ENCODE peak calls at places on chromosomes 2 and 18, in seven cellular contexts. One of them, this sample, is unnamed.
A peak's percentile ranks its signal among the peaks of the same experiment; 100 is the strongest.

GRCh38 chr2:59025157-59025757 is 784.1 kb upstream of the FANCL start:
- DNase-seq in ovary: no peak
- DNase-seq in right lobe of liver: no peak
- DNase-seq in left lung: peak; percentile 37
- DNase-seq in uterus: no peak
- DNase-seq in endodermal cell: peak; percentile 88
- DNase-seq in psoas muscle: no peak
- DNase-seq in this sample: peak; percentile 23

GRCh38 chr18:78100189-78100588 is 850.5 kb downstream of the GALR1 start:
- DNase-seq in ovary: no peak
- DNase-seq in right lobe of liver: no peak
- DNase-seq in left lung: no peak
- DNase-seq in uterus: no peak
- DNase-seq in endodermal cell: no peak
- DNase-seq in psoas muscle: no peak
- DNase-seq in this sample: no peak

GRCh38 chr2:75994759-75995158 is 284.0 kb upstream of the GCFC2 start:
- DNase-seq in ovary: no peak
- DNase-seq in right lobe of liver: no peak
- DNase-seq in left lung: no peak
- DNase-seq in uterus: no peak
- DNase-seq in endodermal cell: peak; percentile 74
- DNase-seq in psoas muscle: no peak
- DNase-seq in this sample: no peak

GRCh38 chr2:27186613-27187345 is 25.1 kb upstream of the ATRAID start:
- DNase-seq in ovary: no peak
- DNase-seq in right lobe of liver: peak; percentile 35
- DNase-seq in left lung: no peak
- DNase-seq in uterus: no peak
- DNase-seq in endodermal cell: no peak
- DNase-seq in psoas muscle: no peak
- DNase-seq in this sample: no peak

GRCh38 chr2:192195548-192196418 is 1.1 kb upstream of the TMEFF2 start:
- DNase-seq in ovary: no peak
- DNase-seq in right lobe of liver: peak; percentile 35
- DNase-seq in left lung: peak; percentile 29
- DNase-seq in uterus: peak; percentile 11
- DNase-seq in endodermal cell: peak; percentile 87
- DNase-seq in psoas muscle: peak; percentile 44
- DNase-seq in this sample: peak; percentile 10

GRCh38 chr2:44297431-44297830 is 22.2 kb downstream of the SLC3A1 start:
- DNase-seq in ovary: no peak
- DNase-seq in right lobe of liver: no peak
- DNase-seq in left lung: no peak
- DNase-seq in uterus: no peak
- DNase-seq in endodermal cell: no peak
- DNase-seq in psoas muscle: no peak
- DNase-seq in this sample: no peak

GRCh38 chr2:41722668-41723369 is 325.0 kb upstream of the PKDCC start:
- DNase-seq in ovary: peak; percentile 48
- DNase-seq in right lobe of liver: peak; percentile 56
- DNase-seq in left lung: no peak
- DNase-seq in uterus: no peak
- DNase-seq in endodermal cell: no peak
- DNase-seq in psoas muscle: no peak
- DNase-seq in this sample: peak; percentile 21

GRCh38 chr2:56170536-56170935 is 13.3 kb upstream of the CCDC85A start:
- DNase-seq in ovary: no peak
- DNase-seq in right lobe of liver: no peak
- DNase-seq in left lung: no peak
- DNase-seq in uterus: no peak
- DNase-seq in endodermal cell: no peak
- DNase-seq in psoas muscle: no peak
- DNase-seq in this sample: no peak

GRCh38 chr18:58046794-58047555 is 2.9 kb downstream of the NEDD4L start:
- DNase-seq in ovary: no peak
- DNase-seq in right lobe of liver: no peak
- DNase-seq in left lung: no peak
- DNase-seq in uterus: no peak
- DNase-seq in endodermal cell: no peak
- DNase-seq in psoas muscle: no peak
- DNase-seq in this sample: no peak
- H3K4me3 ChIP-seq in ovary: no peak overlapping the region
- H3K4me3 ChIP-seq in right lobe of liver: peak overlapping the region; percentile 86
- H3K4me3 ChIP-seq in left lung: no peak overlapping the region
- H3K4me3 ChIP-seq in uterus: no peak overlapping the region
- H3K4me3 ChIP-seq in endodermal cell: peak overlapping the region; percentile 90
- H3K4me3 ChIP-seq in psoas muscle: no peak overlapping the region
- H3K4me3 ChIP-seq in this sample: no peak overlapping the region

GRCh38 chr18:62418258-62418657 is 93.1 kb downstream of the TNFRSF11A start:
- DNase-seq in ovary: no peak
- DNase-seq in right lobe of liver: no peak
- DNase-seq in left lung: no peak
- DNase-seq in uterus: no peak
- DNase-seq in endodermal cell: no peak
- DNase-seq in psoas muscle: no peak
- DNase-seq in this sample: no peak

GRCh38 chr18:62420151-62420512 is 95.0 kb downstream of the TNFRSF11A start:
- DNase-seq in ovary: no peak
- DNase-seq in right lobe of liver: peak; percentile 55
- DNase-seq in left lung: no peak
- DNase-seq in uterus: no peak
- DNase-seq in endodermal cell: no peak
- DNase-seq in psoas muscle: no peak
- DNase-seq in this sample: no peak

GRCh38 chr18:62426191-62426488 is 96.7 kb upstream of the ZCCHC2 start:
- DNase-seq in ovary: no peak
- DNase-seq in right lobe of liver: no peak
- DNase-seq in left lung: no peak
- DNase-seq in uterus: no peak
- DNase-seq in endodermal cell: no peak
- DNase-seq in psoas muscle: no peak
- DNase-seq in this sample: no peak

GRCh38 chr18:62425465-62426190 is 97.2 kb upstream of the ZCCHC2 start:
- DNase-seq in ovary: peak; percentile 75
- DNase-seq in right lobe of liver: peak; percentile 87
- DNase-seq in left lung: peak; percentile 71
- DNase-seq in uterus: peak; percentile 93
- DNase-seq in endodermal cell: peak; percentile 90
- DNase-seq in psoas muscle: peak; percentile 82
- DNase-seq in this sample: peak; percentile 44

DNA sequence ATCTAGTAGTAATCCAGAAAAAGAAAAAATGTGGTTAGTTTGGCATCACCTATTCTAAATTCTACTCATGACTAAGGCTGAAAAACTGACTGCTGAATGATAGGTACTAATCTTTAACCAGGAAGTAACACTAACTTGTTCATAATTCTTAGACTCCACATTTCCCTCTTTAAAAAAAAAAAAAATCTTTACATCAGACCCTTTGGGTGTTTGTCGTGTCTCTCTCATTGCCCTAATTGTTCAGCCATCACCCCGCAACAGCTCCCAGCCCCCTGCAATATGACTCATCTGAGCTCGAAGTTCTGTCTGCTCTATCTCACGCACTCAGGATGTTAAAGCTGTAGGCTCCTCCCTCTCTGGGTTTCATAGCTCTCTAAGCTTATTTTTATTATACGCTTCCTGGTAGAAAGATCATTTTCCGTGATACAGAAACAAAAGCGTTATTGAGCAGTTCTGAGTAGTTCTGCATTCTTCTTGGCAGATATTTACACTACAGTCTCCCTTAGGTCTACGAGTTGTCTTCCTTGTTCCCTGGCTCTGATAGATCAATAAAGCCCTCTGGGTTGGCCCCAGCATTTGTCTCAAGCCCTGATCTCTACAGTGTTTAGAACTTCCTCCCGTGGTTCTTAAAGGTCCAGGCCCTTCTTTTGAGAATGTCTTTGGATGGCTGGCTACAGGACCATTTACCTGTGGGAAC is 95.6 kb downstream of the TNFRSF11A start:
- DNase-seq in ovary: no peak
- DNase-seq in right lobe of liver: no peak
- DNase-seq in left lung: no peak
- DNase-seq in uterus: peak; percentile 36
- DNase-seq in endodermal cell: no peak
- DNase-seq in psoas muscle: no peak
- DNase-seq in this sample: no peak
- H3K27ac ChIP-seq in ovary: no peak overlapping the region
- H3K27ac ChIP-seq in right lobe of liver: no peak overlapping the region
- H3K27ac ChIP-seq in left lung: peak overlapping the region; percentile 64
- H3K27ac ChIP-seq in uterus: no peak overlapping the region
- H3K27ac ChIP-seq in endodermal cell: no peak overlapping the region
- H3K27ac ChIP-seq in psoas muscle: peak overlapping the region; percentile 62
- H3K27ac ChIP-seq in this sample: peak overlapping the region; percentile 67

DNA sequence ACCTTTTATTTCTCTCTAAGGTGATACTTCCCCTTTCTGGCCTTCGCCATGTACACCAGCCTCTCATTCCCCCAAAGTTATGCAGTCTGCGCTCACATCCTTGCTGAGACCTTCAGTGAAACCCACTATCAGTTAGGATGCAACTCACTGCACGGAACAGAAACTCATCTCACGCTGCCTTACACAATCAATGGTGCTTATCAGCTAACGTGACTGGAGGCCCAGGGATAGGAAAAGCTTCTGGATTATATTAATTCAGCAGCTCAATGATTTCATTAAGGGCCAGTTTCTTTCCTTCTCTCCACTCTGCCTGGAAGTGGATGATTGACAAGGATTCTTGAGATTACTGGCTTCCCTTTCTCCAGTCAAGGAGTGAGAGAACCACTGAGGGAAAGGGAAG is 44.8 kb downstream of the CDH2 start:
- DNase-seq in ovary: no peak
- DNase-seq in right lobe of liver: no peak
- DNase-seq in left lung: no peak
- DNase-seq in uterus: no peak
- DNase-seq in endodermal cell: no peak
- DNase-seq in psoas muscle: no peak
- DNase-seq in this sample: no peak
- H3K4me1 ChIP-seq in ovary: no peaks in the 10 kb centered on the region
- H3K4me1 ChIP-seq in right lobe of liver: no peaks in the 10 kb centered on the region
- H3K4me1 ChIP-seq in left lung: no peaks in the 10 kb centered on the region
- H3K4me1 ChIP-seq in uterus: no peaks in the 10 kb centered on the region
- H3K4me1 ChIP-seq in endodermal cell: peaks cover 51% of the 10 kb centered on the region
- H3K4me1 ChIP-seq in psoas muscle: no peaks in the 10 kb centered on the region
- H3K4me1 ChIP-seq in this sample: peaks cover 64% of the 10 kb centered on the region

GRCh38 chr18:6732952-6733351 is 3.4 kb downstream of the ARHGAP28 start:
- DNase-seq in ovary: no peak
- DNase-seq in right lobe of liver: no peak
- DNase-seq in left lung: no peak
- DNase-seq in uterus: no peak
- DNase-seq in endodermal cell: no peak
- DNase-seq in psoas muscle: no peak
- DNase-seq in this sample: no peak

GRCh38 chr18:6729247-6730091 is at the start of gene ARHGAP28:
- DNase-seq in ovary: peak; percentile 89
- DNase-seq in right lobe of liver: peak; percentile 67
- DNase-seq in left lung: peak; percentile 82
- DNase-seq in uterus: peak; percentile 83
- DNase-seq in endodermal cell: peak; percentile 96
- DNase-seq in psoas muscle: peak; percentile 93
- DNase-seq in this sample: peak; percentile 87

GRCh38 chr18:6728318-6728717 is 1.2 kb upstream of the ARHGAP28 start:
- DNase-seq in ovary: no peak
- DNase-seq in right lobe of liver: no peak
- DNase-seq in left lung: no peak
- DNase-seq in uterus: no peak
- DNase-seq in endodermal cell: no peak
- DNase-seq in psoas muscle: no peak
- DNase-seq in this sample: no peak

GRCh38 chr18:6728809-6729246 is 688 bp upstream of the ARHGAP28 start:
- DNase-seq in ovary: no peak
- DNase-seq in right lobe of liver: no peak
- DNase-seq in left lung: no peak
- DNase-seq in uterus: no peak
- DNase-seq in endodermal cell: no peak
- DNase-seq in psoas muscle: no peak
- DNase-seq in this sample: no peak

DNA sequence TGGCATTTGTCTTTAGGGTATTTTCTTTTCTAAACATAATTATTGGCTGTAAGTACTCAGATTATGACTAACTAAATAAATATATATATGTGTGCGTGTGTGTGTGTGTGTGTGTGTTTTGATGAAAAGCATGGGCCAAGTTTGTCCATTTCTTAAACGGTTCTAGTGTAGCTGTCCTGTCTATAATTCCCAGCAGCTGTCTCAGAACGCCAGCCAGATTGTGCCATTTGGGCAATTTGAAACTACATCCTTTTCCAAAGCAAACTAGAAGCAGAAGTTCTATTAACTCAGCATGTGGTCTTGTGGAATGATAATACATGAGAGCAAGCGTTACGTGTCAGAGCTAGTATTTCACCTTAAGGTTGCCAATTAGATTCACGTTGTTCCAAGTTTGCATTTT is 1.7 kb downstream of the ARHGAP28 start:
- DNase-seq in ovary: peak; percentile 25
- DNase-seq in right lobe of liver: no peak
- DNase-seq in left lung: no peak
- DNase-seq in uterus: no peak
- DNase-seq in endodermal cell: no peak
- DNase-seq in psoas muscle: no peak
- DNase-seq in this sample: no peak
- H3K4me3 ChIP-seq in ovary: no peak overlapping the region
- H3K4me3 ChIP-seq in right lobe of liver: no peak overlapping the region
- H3K4me3 ChIP-seq in left lung: no peak overlapping the region
- H3K4me3 ChIP-seq in uterus: no peak overlapping the region
- H3K4me3 ChIP-seq in endodermal cell: peak overlapping the region; percentile 92
- H3K4me3 ChIP-seq in psoas muscle: peak overlapping the region; percentile 81
- H3K4me3 ChIP-seq in this sample: no peak overlapping the region

GRCh38 chr2:106801256-106801655 is 84.7 kb downstream of the ST6GAL2 start:
- DNase-seq in ovary: no peak
- DNase-seq in right lobe of liver: no peak
- DNase-seq in left lung: no peak
- DNase-seq in uterus: no peak
- DNase-seq in endodermal cell: peak; percentile 77
- DNase-seq in psoas muscle: no peak
- DNase-seq in this sample: no peak

GRCh38 chr2:106800180-106800579 is 85.8 kb downstream of the ST6GAL2 start:
- DNase-seq in ovary: no peak
- DNase-seq in right lobe of liver: no peak
- DNase-seq in left lung: no peak
- DNase-seq in uterus: no peak
- DNase-seq in endodermal cell: no peak
- DNase-seq in psoas muscle: no peak
- DNase-seq in this sample: no peak

GRCh38 chr2:106805716-106806115 is 80.3 kb downstream of the ST6GAL2 start:
- DNase-seq in ovary: no peak
- DNase-seq in right lobe of liver: no peak
- DNase-seq in left lung: no peak
- DNase-seq in uterus: no peak
- DNase-seq in endodermal cell: no peak
- DNase-seq in psoas muscle: no peak
- DNase-seq in this sample: no peak
- H3K27ac ChIP-seq in ovary: no peak overlapping the region
- H3K27ac ChIP-seq in right lobe of liver: no peak overlapping the region
- H3K27ac ChIP-seq in left lung: no peak overlapping the region
- H3K27ac ChIP-seq in uterus: no peak overlapping the region
- H3K27ac ChIP-seq in endodermal cell: no peak overlapping the region
- H3K27ac ChIP-seq in psoas muscle: no peak overlapping the region
- H3K27ac ChIP-seq in this sample: no peak overlapping the region

GRCh38 chr2:188330316-188331053 is 38.8 kb downstream of the GULP1 start:
- DNase-seq in ovary: no peak
- DNase-seq in right lobe of liver: no peak
- DNase-seq in left lung: no peak
- DNase-seq in uterus: no peak
- DNase-seq in endodermal cell: no peak
- DNase-seq in psoas muscle: no peak
- DNase-seq in this sample: no peak
- H3K4me1 ChIP-seq in ovary: no peaks in the 10 kb centered on the region
- H3K4me1 ChIP-seq in right lobe of liver: no peaks in the 10 kb centered on the region
- H3K4me1 ChIP-seq in left lung: no peaks in the 10 kb centered on the region
- H3K4me1 ChIP-seq in uterus: peaks cover 4% of the 10 kb centered on the region
- H3K4me1 ChIP-seq in endodermal cell: no peaks in the 10 kb centered on the region
- H3K4me1 ChIP-seq in psoas muscle: peaks cover 51% of the 10 kb centered on the region
- H3K4me1 ChIP-seq in this sample: peaks cover 34% of the 10 kb centered on the region